ENCODE peak calls at places on chromosome 6, in seven cellular contexts. One of them, this sample, is unnamed.

GRCh38 chr6:130505808-130506207 is 140.0 kb downstream of the TMEM200A start:
- DNase-seq in GM10248: no peak
- DNase-seq in A549: no peak
- DNase-seq in suprapubic skin: no peak
- DNase-seq in HFFc6: no peak
- DNase-seq in pancreas: no peak
- DNase-seq in RWPE2: no peak
- DNase-seq in this sample: no peak

GRCh38 chr6:105893741-105894140 is 192.4 kb upstream of the PRDM1 start:
- DNase-seq in HFFc6: no peak
- DNase-seq in pancreas: peak; percentile 30
- DNase-seq in suprapubic skin: no peak
- DNase-seq in A549: no peak
- DNase-seq in GM10248: no peak
- DNase-seq in RWPE2: no peak
- DNase-seq in this sample: no peak

GRCh38 chr6:119077643-119078448 is 618 bp downstream of the FAM184A start:
- DNase-seq in pancreas: peak; percentile 50
- DNase-seq in A549: no peak
- DNase-seq in RWPE2: no peak
- DNase-seq in suprapubic skin: peak; percentile 81
- DNase-seq in HFFc6: no peak
- DNase-seq in GM10248: peak; percentile 30
- DNase-seq in this sample: no peak

GRCh38 chr6:70686548-70687133 is 19.0 kb downstream of the SMAP1 start:
- DNase-seq in suprapubic skin: no peak
- DNase-seq in GM10248: peak; percentile 29
- DNase-seq in pancreas: no peak
- DNase-seq in HFFc6: peak; percentile 29
- DNase-seq in RWPE2: no peak
- DNase-seq in A549: peak; percentile 7
- DNase-seq in this sample: no peak

GRCh38 chr6:115133790-115134189 is 791.0 kb upstream of the HS3ST5 start:
- DNase-seq in RWPE2: no peak
- DNase-seq in A549: no peak
- DNase-seq in HFFc6: no peak
- DNase-seq in GM10248: no peak
- DNase-seq in pancreas: no peak
- DNase-seq in suprapubic skin: no peak
- DNase-seq in this sample: no peak

GRCh38 chr6:73580247-73581149 is 59.7 kb upstream of the EEF1A1 start:
- DNase-seq in A549: peak; percentile 77
- DNase-seq in RWPE2: peak; percentile 91
- DNase-seq in suprapubic skin: peak; percentile 89
- DNase-seq in HFFc6: peak; percentile 97
- DNase-seq in pancreas: peak; percentile 45
- DNase-seq in GM10248: peak; percentile 70
- DNase-seq in this sample: peak; percentile 79

GRCh38 chr6:114304304-114304887 is 38.4 kb downstream of the HS3ST5 start:
- DNase-seq in GM10248: no peak
- DNase-seq in RWPE2: no peak
- DNase-seq in HFFc6: peak; percentile 11
- DNase-seq in A549: no peak
- DNase-seq in pancreas: no peak
- DNase-seq in suprapubic skin: no peak
- DNase-seq in this sample: no peak

GRCh38 chr6:84260926-84261325 is 33.5 kb upstream of the CEP162 start:
- DNase-seq in pancreas: no peak
- DNase-seq in GM10248: no peak
- DNase-seq in suprapubic skin: no peak
- DNase-seq in A549: no peak
- DNase-seq in RWPE2: no peak
- DNase-seq in HFFc6: no peak
- DNase-seq in this sample: no peak

GRCh38 chr6:148367418-148368024 is 24.9 kb downstream of the SASH1 start:
- DNase-seq in suprapubic skin: peak; percentile 83
- DNase-seq in RWPE2: no peak
- DNase-seq in pancreas: no peak
- DNase-seq in HFFc6: peak; percentile 48
- DNase-seq in A549: no peak
- DNase-seq in GM10248: no peak
- DNase-seq in this sample: no peak

GRCh38 chr6:154370545-154370944 is 13.9 kb upstream of the IPCEF1 start:
- DNase-seq in pancreas: no peak
- DNase-seq in A549: no peak
- DNase-seq in GM10248: peak; percentile 33
- DNase-seq in RWPE2: no peak
- DNase-seq in HFFc6: peak; percentile 47
- DNase-seq in suprapubic skin: no peak
- DNase-seq in this sample: no peak

GRCh38 chr6:12636336-12636735 is 80.2 kb upstream of the PHACTR1 start:
- DNase-seq in GM10248: no peak
- DNase-seq in A549: no peak
- DNase-seq in HFFc6: no peak
- DNase-seq in pancreas: no peak
- DNase-seq in suprapubic skin: no peak
- DNase-seq in RWPE2: no peak
- DNase-seq in this sample: no peak

GRCh38 chr6:126516411-126516810 is 176.5 kb downstream of the CENPW start:
- DNase-seq in RWPE2: no peak
- DNase-seq in pancreas: no peak
- DNase-seq in suprapubic skin: no peak
- DNase-seq in GM10248: no peak
- DNase-seq in A549: no peak
- DNase-seq in HFFc6: no peak
- DNase-seq in this sample: no peak

GRCh38 chr6:134537146-134537555 is 219.2 kb upstream of the SGK1 start:
- DNase-seq in GM10248: no peak
- DNase-seq in pancreas: no peak
- DNase-seq in suprapubic skin: no peak
- DNase-seq in A549: peak; percentile 70
- DNase-seq in RWPE2: peak; percentile 87
- DNase-seq in HFFc6: peak; percentile 97
- DNase-seq in this sample: no peak

GRCh38 chr6:105748737-105749161 is 337.4 kb upstream of the PRDM1 start:
- DNase-seq in GM10248: no peak
- DNase-seq in suprapubic skin: no peak
- DNase-seq in RWPE2: no peak
- DNase-seq in A549: no peak
- DNase-seq in pancreas: no peak
- DNase-seq in HFFc6: peak; percentile 48
- DNase-seq in this sample: no peak

GRCh38 chr6:111604259-111605099 is 1.2 kb downstream of the TRAF3IP2 start:
- DNase-seq in RWPE2: no peak
- DNase-seq in pancreas: peak; percentile 50
- DNase-seq in A549: no peak
- DNase-seq in GM10248: no peak
- DNase-seq in suprapubic skin: peak; percentile 88
- DNase-seq in HFFc6: peak; percentile 83
- DNase-seq in this sample: no peak

GRCh38 chr6:166449036-166449435 is 66.3 kb upstream of the MPC1 start:
- DNase-seq in GM10248: no peak
- DNase-seq in RWPE2: peak; percentile 6
- DNase-seq in HFFc6: no peak
- DNase-seq in A549: no peak
- DNase-seq in suprapubic skin: no peak
- DNase-seq in pancreas: no peak
- DNase-seq in this sample: no peak

GRCh38 chr6:2804516-2804915 is 37.1 kb downstream of the SERPINB1 start:
- DNase-seq in pancreas: no peak
- DNase-seq in suprapubic skin: no peak
- DNase-seq in RWPE2: no peak
- DNase-seq in HFFc6: no peak
- DNase-seq in GM10248: no peak
- DNase-seq in A549: no peak
- DNase-seq in this sample: no peak

GRCh38 chr6:33314943-33315752 is 1.3 kb upstream of the TAPBP start:
- DNase-seq in RWPE2: no peak
- DNase-seq in pancreas: peak; percentile 52
- DNase-seq in HFFc6: no peak
- DNase-seq in A549: peak; percentile 41
- DNase-seq in GM10248: no peak
- DNase-seq in suprapubic skin: no peak
- DNase-seq in this sample: no peak

GRCh38 chr6:139378226-139378625 is 3.8 kb upstream of the CITED2 start:
- DNase-seq in A549: no peak
- DNase-seq in HFFc6: no peak
- DNase-seq in RWPE2: no peak
- DNase-seq in suprapubic skin: no peak
- DNase-seq in pancreas: no peak
- DNase-seq in GM10248: no peak
- DNase-seq in this sample: no peak

GRCh38 chr6:149763866-149764265 is 14.3 kb downstream of the PCMT1 start:
- DNase-seq in suprapubic skin: no peak
- DNase-seq in GM10248: no peak
- DNase-seq in pancreas: no peak
- DNase-seq in HFFc6: peak; percentile 8
- DNase-seq in RWPE2: no peak
- DNase-seq in A549: no peak
- DNase-seq in this sample: no peak

GRCh38 chr6:142409794-142410193 is 108.0 kb downstream of the ADGRG6 start:
- DNase-seq in pancreas: no peak
- DNase-seq in A549: no peak
- DNase-seq in suprapubic skin: no peak
- DNase-seq in GM10248: no peak
- DNase-seq in HFFc6: no peak
- DNase-seq in RWPE2: no peak
- DNase-seq in this sample: no peak

GRCh38 chr6:142846459-142846831 is 98.5 kb downstream of the HIVEP2 start:
- DNase-seq in RWPE2: no peak
- DNase-seq in pancreas: no peak
- DNase-seq in HFFc6: peak; percentile 63
- DNase-seq in A549: no peak
- DNase-seq in GM10248: no peak
- DNase-seq in suprapubic skin: no peak
- DNase-seq in this sample: no peak

GRCh38 chr6:160167547-160168391 is 46.2 kb downstream of the SLC22A1 start:
- DNase-seq in suprapubic skin: no peak
- DNase-seq in A549: no peak
- DNase-seq in pancreas: no peak
- DNase-seq in HFFc6: no peak
- DNase-seq in GM10248: no peak
- DNase-seq in RWPE2: no peak
- DNase-seq in this sample: no peak
- TF ChIP-seq CTCF in suprapubic skin: no peak
- TF ChIP-seq CTCF in A549: no peak
- TF ChIP-seq CTCF in pancreas: no peak
- TF ChIP-seq CTCF in HFFc6: no peak
- TF ChIP-seq CTCF in GM10248: no peak
- TF ChIP-seq CTCF in RWPE2: no peak
- TF ChIP-seq CTCF in this sample: no peak

GRCh38 chr6:117706504-117706903 is 31.2 kb downstream of the NUS1 start:
- DNase-seq in suprapubic skin: no peak
- DNase-seq in HFFc6: no peak
- DNase-seq in pancreas: no peak
- DNase-seq in GM10248: no peak
- DNase-seq in RWPE2: no peak
- DNase-seq in A549: no peak
- DNase-seq in this sample: no peak

GRCh38 chr6:117711369-117711768 is 36.1 kb downstream of the NUS1 start:
- DNase-seq in GM10248: no peak
- DNase-seq in HFFc6: no peak
- DNase-seq in A549: no peak
- DNase-seq in RWPE2: no peak
- DNase-seq in suprapubic skin: no peak
- DNase-seq in pancreas: no peak
- DNase-seq in this sample: no peak
- TF ChIP-seq CTCF in GM10248: peak; percentile 18
- TF ChIP-seq CTCF in HFFc6: peak; percentile 44
- TF ChIP-seq CTCF in A549: peak; percentile 8
- TF ChIP-seq CTCF in RWPE2: peak; percentile 14
- TF ChIP-seq CTCF in suprapubic skin: no peak
- TF ChIP-seq CTCF in pancreas: no peak
- TF ChIP-seq CTCF in this sample: no peak

GRCh38 chr6:16184129-16184528 is 54.3 kb upstream of the GMPR start:
- DNase-seq in HFFc6: no peak
- DNase-seq in suprapubic skin: no peak
- DNase-seq in RWPE2: no peak
- DNase-seq in GM10248: peak; percentile 53
- DNase-seq in A549: peak; percentile 7
- DNase-seq in pancreas: no peak
- DNase-seq in this sample: no peak
- TF ChIP-seq CTCF in HFFc6: no peak
- TF ChIP-seq CTCF in suprapubic skin: no peak
- TF ChIP-seq CTCF in RWPE2: peak; percentile 9
- TF ChIP-seq CTCF in GM10248: no peak
- TF ChIP-seq CTCF in A549: no peak
- TF ChIP-seq CTCF in pancreas: no peak
- TF ChIP-seq CTCF in this sample: no peak

GRCh38 chr6:24995270-24995669 is 59.5 kb upstream of the RIPOR2 start:
- DNase-seq in A549: no peak
- DNase-seq in RWPE2: no peak
- DNase-seq in suprapubic skin: no peak
- DNase-seq in GM10248: no peak
- DNase-seq in pancreas: no peak
- DNase-seq in HFFc6: no peak
- DNase-seq in this sample: no peak

GRCh38 chr6:24997905-24998304 is 62.1 kb upstream of the RIPOR2 start:
- DNase-seq in pancreas: no peak
- DNase-seq in RWPE2: no peak
- DNase-seq in GM10248: no peak
- DNase-seq in HFFc6: no peak
- DNase-seq in suprapubic skin: no peak
- DNase-seq in A549: no peak
- DNase-seq in this sample: no peak

GRCh38 chr6:24994812-24995211 is 59.1 kb upstream of the RIPOR2 start:
- DNase-seq in suprapubic skin: no peak
- DNase-seq in RWPE2: no peak
- DNase-seq in HFFc6: peak; percentile 20
- DNase-seq in A549: no peak
- DNase-seq in GM10248: no peak
- DNase-seq in pancreas: no peak
- DNase-seq in this sample: no peak

GRCh38 chr6:24997186-24997585 is 61.4 kb upstream of the RIPOR2 start:
- DNase-seq in suprapubic skin: no peak
- DNase-seq in A549: no peak
- DNase-seq in pancreas: no peak
- DNase-seq in HFFc6: no peak
- DNase-seq in RWPE2: no peak
- DNase-seq in GM10248: no peak
- DNase-seq in this sample: no peak

DNA sequence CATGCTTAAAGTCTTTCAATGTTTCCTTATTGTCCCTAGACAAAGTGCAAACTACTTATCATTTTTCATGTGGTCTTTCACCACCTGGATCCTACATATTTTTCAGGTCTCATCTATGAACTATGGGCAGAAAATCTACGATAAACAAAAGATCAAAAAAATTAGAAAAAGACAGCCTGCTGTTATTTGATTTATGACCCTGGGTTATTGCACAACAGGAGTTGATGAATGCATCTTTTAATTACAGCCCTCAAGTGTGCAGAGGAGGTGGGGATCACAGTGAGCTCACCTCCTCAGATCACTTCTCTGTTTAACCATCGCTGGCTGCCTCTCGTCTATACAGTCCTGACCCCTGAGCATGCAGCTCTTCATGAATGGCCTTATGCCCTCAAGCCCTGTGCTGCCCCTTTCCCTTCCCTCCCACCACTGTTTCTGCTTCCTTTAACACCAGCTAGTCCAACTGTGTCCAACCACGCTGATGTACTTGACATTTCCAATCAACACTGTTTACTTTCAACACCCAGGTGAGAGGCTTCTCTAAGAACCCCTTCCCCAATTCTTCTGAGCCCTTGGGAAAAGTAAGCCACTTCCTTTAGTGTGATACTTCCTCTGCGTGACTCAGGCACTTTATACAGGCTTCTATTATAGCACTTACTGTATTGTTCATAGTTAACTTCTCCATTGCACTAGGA is 60.5 kb upstream of the RIPOR2 start:
- DNase-seq in A549: no peak
- DNase-seq in GM10248: no peak
- DNase-seq in RWPE2: no peak
- DNase-seq in HFFc6: no peak
- DNase-seq in suprapubic skin: no peak
- DNase-seq in pancreas: no peak
- DNase-seq in this sample: no peak
- TF ChIP-seq CTCF in A549: no peak
- TF ChIP-seq CTCF in GM10248: no peak
- TF ChIP-seq CTCF in RWPE2: no peak
- TF ChIP-seq CTCF in HFFc6: no peak
- TF ChIP-seq CTCF in suprapubic skin: no peak
- TF ChIP-seq CTCF in pancreas: no peak
- TF ChIP-seq CTCF in this sample: no peak